ENCODE peak calls at places on chromosomes 12 and 14, in four cellular contexts. One of them, this sample, is unnamed. For H3K9me3, the result is how much of the 10 kb centered on the place peaks cover.

GRCh38 chr14:39229222-39229543 is 4.5 kb upstream of the MIA2 start:
- DNase-seq in left ventricle myocardium inferior: no peak
- DNase-seq in mesenchymal stem cell: no peak
- DNase-seq in HCT116: no peak
- DNase-seq in this sample: no peak

GRCh38 chr14:81669308-81669707 is 135.7 kb upstream of the SEL1L start:
- DNase-seq in left ventricle myocardium inferior: no peak
- DNase-seq in mesenchymal stem cell: no peak
- DNase-seq in HCT116: no peak
- DNase-seq in this sample: no peak

GRCh38 chr14:93219103-93219726 is 12.2 kb downstream of the UBR7 start:
- DNase-seq in left ventricle myocardium inferior: no peak
- DNase-seq in mesenchymal stem cell: peak
- DNase-seq in HCT116: peak
- DNase-seq in this sample: peak

GRCh38 chr12:120581998-120582397 is 796 bp upstream of the POP5 start:
- DNase-seq in left ventricle myocardium inferior: no peak
- DNase-seq in mesenchymal stem cell: peak
- DNase-seq in HCT116: no peak
- DNase-seq in this sample: no peak

GRCh38 chr14:55574988-55575387 is 5.0 kb upstream of the KTN1 start:
- DNase-seq in left ventricle myocardium inferior: no peak
- DNase-seq in mesenchymal stem cell: no peak
- DNase-seq in HCT116: no peak
- DNase-seq in this sample: no peak

GRCh38 chr12:113586461-113586860 is 114.8 kb upstream of the LHX5 start:
- DNase-seq in left ventricle myocardium inferior: no peak
- DNase-seq in mesenchymal stem cell: no peak
- DNase-seq in HCT116: no peak
- DNase-seq in this sample: no peak

GRCh38 chr12:16112626-16113560 is 164.6 kb downstream of the SLC15A5 start:
- DNase-seq in left ventricle myocardium inferior: no peak
- DNase-seq in mesenchymal stem cell: no peak
- DNase-seq in HCT116: no peak
- DNase-seq in this sample: no peak

GRCh38 chr14:103646189-103646588 is 17.2 kb downstream of the KLC1 start:
- DNase-seq in left ventricle myocardium inferior: no peak
- DNase-seq in mesenchymal stem cell: no peak
- DNase-seq in HCT116: no peak
- DNase-seq in this sample: no peak

GRCh38 chr12:63078911-63079310 is 72.1 kb downstream of the AVPR1A start:
- DNase-seq in left ventricle myocardium inferior: no peak
- DNase-seq in mesenchymal stem cell: no peak
- DNase-seq in HCT116: no peak
- DNase-seq in this sample: no peak

GRCh38 chr14:105499256-105500035 is 8.4 kb downstream of the TEDC1 start:
- DNase-seq in left ventricle myocardium inferior: no peak
- DNase-seq in mesenchymal stem cell: no peak
- DNase-seq in HCT116: no peak
- DNase-seq in this sample: no peak

GRCh38 chr14:72856530-72857264 is 37.2 kb downstream of the DPF3 start:
- DNase-seq in left ventricle myocardium inferior: no peak
- DNase-seq in mesenchymal stem cell: peak
- DNase-seq in HCT116: no peak
- DNase-seq in this sample: no peak
- H3K9me3 ChIP-seq in left ventricle myocardium inferior: under half
- H3K9me3 ChIP-seq in mesenchymal stem cell: under half
- H3K9me3 ChIP-seq in HCT116: under half
- H3K9me3 ChIP-seq in this sample: under half

GRCh38 chr12:131321988-131322387 is 368.3 kb downstream of the ADGRD1 start:
- DNase-seq in left ventricle myocardium inferior: no peak
- DNase-seq in mesenchymal stem cell: no peak
- DNase-seq in HCT116: no peak
- DNase-seq in this sample: no peak

GRCh38 chr12:131318045-131318685 is 364.5 kb downstream of the ADGRD1 start:
- DNase-seq in left ventricle myocardium inferior: no peak
- DNase-seq in mesenchymal stem cell: no peak
- DNase-seq in HCT116: no peak
- DNase-seq in this sample: no peak

GRCh38 chr12:131327521-131328488 is 374.1 kb downstream of the ADGRD1 start:
- DNase-seq in left ventricle myocardium inferior: no peak
- DNase-seq in mesenchymal stem cell: no peak
- DNase-seq in HCT116: no peak
- DNase-seq in this sample: no peak

GRCh38 chr12:131323879-131324278 is 370.2 kb downstream of the ADGRD1 start:
- DNase-seq in left ventricle myocardium inferior: no peak
- DNase-seq in mesenchymal stem cell: no peak
- DNase-seq in HCT116: no peak
- DNase-seq in this sample: no peak
- H3K9me3 ChIP-seq in left ventricle myocardium inferior: under half
- H3K9me3 ChIP-seq in mesenchymal stem cell: under half
- H3K9me3 ChIP-seq in HCT116: under half
- H3K9me3 ChIP-seq in this sample: under half

DNA sequence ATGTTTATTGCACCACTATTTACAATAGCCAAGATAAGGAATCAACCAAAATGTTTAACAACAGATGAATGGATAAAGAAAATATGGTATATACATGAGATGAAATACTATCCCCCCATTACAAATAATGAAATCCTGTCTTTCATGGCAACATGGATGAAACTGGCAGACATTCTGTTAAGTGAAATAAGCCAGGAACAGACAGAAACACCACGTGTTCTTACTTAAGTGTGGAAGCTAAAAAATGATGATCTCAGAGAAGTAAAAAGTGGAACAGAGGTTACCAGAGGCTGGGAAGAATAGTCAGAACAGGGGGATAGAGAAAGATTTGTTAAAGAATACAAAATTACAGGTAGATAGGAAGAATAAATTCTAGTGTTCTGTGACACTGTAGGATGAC is 113.7 kb upstream of the MDM1 start:
- DNase-seq in left ventricle myocardium inferior: no peak
- DNase-seq in mesenchymal stem cell: peak
- DNase-seq in HCT116: no peak
- DNase-seq in this sample: no peak
- H3K9me3 ChIP-seq in left ventricle myocardium inferior: under half
- H3K9me3 ChIP-seq in mesenchymal stem cell: under half
- H3K9me3 ChIP-seq in HCT116: under half
- H3K9me3 ChIP-seq in this sample: under half

GRCh38 chr14:106509795-106510194 is 983.4 kb downstream of the TMEM121 start:
- DNase-seq in left ventricle myocardium inferior: no peak
- DNase-seq in mesenchymal stem cell: no peak
- DNase-seq in HCT116: no peak
- DNase-seq in this sample: no peak

GRCh38 chr14:106506901-106507305 is 980.5 kb downstream of the TMEM121 start:
- DNase-seq in left ventricle myocardium inferior: no peak
- DNase-seq in mesenchymal stem cell: no peak
- DNase-seq in HCT116: no peak
- DNase-seq in this sample: no peak

GRCh38 chr14:106509176-106509575 is 982.8 kb downstream of the TMEM121 start:
- DNase-seq in left ventricle myocardium inferior: no peak
- DNase-seq in mesenchymal stem cell: no peak
- DNase-seq in HCT116: no peak
- DNase-seq in this sample: no peak

GRCh38 chr14:106507354-106507753 is 981.0 kb downstream of the TMEM121 start:
- DNase-seq in left ventricle myocardium inferior: no peak
- DNase-seq in mesenchymal stem cell: no peak
- DNase-seq in HCT116: no peak
- DNase-seq in this sample: no peak

DNA sequence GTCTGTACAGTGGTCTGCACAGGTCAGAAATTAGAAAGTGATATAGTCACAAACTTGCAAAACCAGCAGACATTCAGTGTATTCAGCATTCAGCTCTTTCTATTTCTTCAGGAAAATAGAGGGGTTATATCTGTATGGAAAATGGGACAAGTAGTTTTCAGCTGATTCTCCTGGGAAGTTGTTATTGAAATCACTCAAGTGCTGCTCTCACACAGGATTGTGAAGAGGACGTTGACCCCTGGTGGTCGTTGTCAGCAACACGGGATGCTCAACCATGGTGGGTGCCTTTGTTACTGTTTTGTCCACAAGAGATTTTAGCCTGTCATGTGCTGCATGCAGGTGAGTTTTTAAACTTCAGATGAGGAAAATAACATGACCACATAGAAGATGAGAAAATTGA is 981.8 kb downstream of the TMEM121 start:
- DNase-seq in left ventricle myocardium inferior: no peak
- DNase-seq in mesenchymal stem cell: no peak
- DNase-seq in HCT116: no peak
- DNase-seq in this sample: no peak
- H3K9me3 ChIP-seq in left ventricle myocardium inferior: under half
- H3K9me3 ChIP-seq in mesenchymal stem cell: under half
- H3K9me3 ChIP-seq in HCT116: under half
- H3K9me3 ChIP-seq in this sample: under half

This sample was measured in keratinocyte.